ENCODE peak calls at places on chromosomes 2 and 18, in eight cellular contexts. F is HFF-Myc; V is Right ventricle myocardium superior; W is T follicular helper cell; N is cardiac muscle cell; K is Peyer's patch; P is CD4-positive, alpha-beta T cell; I is activated gamma-delta T cell treated with Interleukin-2 at 50 U/mL for 16 hours. Y is an unnamed sample.

GRCh38 chr2:158828378-158829136 is 33.4 kb downstream of the DAPL1 start:
- DNase-seq in V (no peak), I (no peak), N (no peak), P (no peak), K (no peak), W (no peak), F (no peak), Y (no peak)

GRCh38 chr2:149991576-149991975 is 404.0 kb upstream of the MMADHC start:
- DNase-seq in V (no peak), K (no peak), F (no peak), I (no peak), W (no peak), P (no peak), N (no peak), Y (no peak)

GRCh38 chr2:10192392-10192791 is 69.9 kb downstream of the RRM2 start:
- DNase-seq in K (no peak), V (no peak), N (no peak), W (no peak), P (no peak), I (no peak), F (no peak), Y (no peak)

GRCh38 chr2:212147921-212148513 is 390.6 kb downstream of the ERBB4 start:
- DNase-seq in N (peak; percentile 19), P (no peak), W (no peak), F (no peak), V (no peak), I (no peak), K (no peak), Y (no peak)

GRCh38 chr2:96088340-96089335 is 27.7 kb downstream of the ADRA2B start:
- DNase-seq in V (no peak), P (no peak), N (no peak), I (no peak), K (peak; percentile 31), W (no peak), F (no peak), Y (no peak)

GRCh38 chr2:238129166-238130010 is 9.1 kb upstream of the KLHL30 start:
- DNase-seq in I (no peak), F (no peak), N (no peak), K (peak; percentile 41), V (peak; percentile 27), P (no peak), W (no peak), Y (no peak)

GRCh38 chr18:34661464-34662087 is 48.5 kb upstream of the DTNA start:
- DNase-seq in N (peak; percentile 59), W (no peak), F (peak; percentile 50), K (no peak), V (no peak), I (no peak), P (no peak), Y (no peak)

GRCh38 chr2:10954856-10955818 is 43.4 kb downstream of the KCNF1 start:
- DNase-seq in P (no peak), W (no peak), N (no peak), I (no peak), F (no peak), K (no peak), V (no peak), Y (no peak)

GRCh38 chr2:9656270-9656766 is 25.5 kb upstream of the YWHAQ start:
- DNase-seq in K (no peak), I (peak; percentile 58), N (no peak), V (no peak), W (no peak), F (peak; percentile 91), P (peak; percentile 25), Y (peak; percentile 67)

GRCh38 chr2:159101755-159102489 is 133.5 kb downstream of the TANC1 start:
- DNase-seq in I (no peak), K (no peak), N (no peak), P (no peak), F (no peak), W (no peak), V (no peak), Y (no peak)

GRCh38 chr18:48949051-48949605 is 1.6 kb downstream of the SMAD7 start:
- DNase-seq in N (no peak), I (peak; percentile 55), P (no peak), K (peak; percentile 82), F (no peak), W (no peak), V (no peak), Y (no peak)

GRCh38 chr2:149928026-149928425 is 340.5 kb upstream of the MMADHC start:
- DNase-seq in N (no peak), F (no peak), W (no peak), V (no peak), I (no peak), P (no peak), K (no peak), Y (no peak)

Y was measured in pulmonary artery endothelial cell.